ENCODE peak calls at places on chromosomes 5 and 9, in four cellular contexts. V is WTC11, A is mucosa of descending colon, M is glutamatergic neuron. O is an unnamed sample.
A peak's percentile ranks its signal among the peaks of the same experiment; 100 is the strongest.

GRCh38 chr9:134389659-134390058 is 63.4 kb downstream of the RXRA start:
- DNase-seq in V (no peak), M (peak; percentile 55), A (no peak), O (no peak)

GRCh38 chr9:34499101-34499500 is 23.7 kb downstream of the ENHO start:
- DNase-seq in V (no peak), A (no peak), M (no peak), O (no peak)

GRCh38 chr9:4038182-4038723 is 261.6 kb downstream of the GLIS3 start:
- DNase-seq in A (no peak), V (no peak), M (no peak), O (no peak)

GRCh38 chr5:150460781-150461180 is 11.2 kb upstream of the RPS14 start:
- DNase-seq in M (no peak), V (no peak), A (no peak), O (no peak)

GRCh38 chr5:126645132-126645531 is 44.4 kb downstream of the PHAX start:
- DNase-seq in V (no peak), M (no peak), A (no peak), O (no peak)

GRCh38 chr5:89849819-89850515 is 559.6 kb downstream of the CETN3 start:
- DNase-seq in A (no peak), M (no peak), V (peak; percentile 29), O (no peak)

GRCh38 chr9:109904666-109905065 is 124.7 kb downstream of the PALM2AKAP2 start:
- DNase-seq in M (no peak), V (no peak), A (no peak), O (no peak)

GRCh38 chr5:156475831-156476551 is 149.0 kb downstream of the SGCD start:
- DNase-seq in M (no peak), V (no peak), A (peak; percentile 16), O (peak; percentile 48)

GRCh38 chr5:129904102-129904666 is at the start of gene CHSY3:
- DNase-seq in M (peak; percentile 82), A (peak; percentile 80), V (peak; percentile 78), O (peak; percentile 88)

GRCh38 chr5:78760411-78761169 is 112.0 kb upstream of the LHFPL2 start:
- DNase-seq in A (no peak), V (no peak), M (no peak), O (no peak)

GRCh38 chr5:131795128-131795719 is 1.6 kb downstream of the FNIP1 start:
- DNase-seq in V (no peak), A (no peak), M (no peak), O (no peak)

GRCh38 chr9:25964239-25964638 is 286.0 kb upstream of the TUSC1 start:
- DNase-seq in A (peak; percentile 13), V (peak; percentile 40), M (peak; percentile 23), O (peak; percentile 53)

GRCh38 chr9:35659340-35659739 is 1.2 kb downstream of the CCDC107 start:
- DNase-seq in A (no peak), V (no peak), M (no peak), O (no peak)

GRCh38 chr5:13403351-13403750 is 541.1 kb downstream of the DNAH5 start:
- DNase-seq in M (no peak), V (no peak), A (no peak), O (no peak)

GRCh38 chr5:149685494-149685893 is 44.6 kb upstream of the PPARGC1B start:
- DNase-seq in V (no peak), M (no peak), A (no peak), O (no peak)

GRCh38 chr5:174811438-174811837 is 87.1 kb downstream of the MSX2 start:
- DNase-seq in M (no peak), A (no peak), V (no peak), O (no peak)

GRCh38 chr5:166302189-166302588 is 1989.3 kb upstream of the WWC1 start:
- DNase-seq in A (no peak), V (no peak), M (no peak), O (no peak)

GRCh38 chr9:98787766-98788335 is 8.5 kb downstream of the ANKS6 start:
- DNase-seq in M (no peak), V (no peak), A (no peak), O (no peak)

GRCh38 chr9:89752154-89752553 is 147.3 kb downstream of the GADD45G start:
- DNase-seq in M (no peak), V (no peak), A (no peak), O (no peak)

GRCh38 chr5:122499617-122500016 is 187.6 kb downstream of the SNCAIP start:
- DNase-seq in A (no peak), V (no peak), M (no peak), O (no peak)

GRCh38 chr5:83895860-83896259 is 175.2 kb upstream of the HAPLN1 start:
- DNase-seq in V (no peak), A (no peak), M (no peak), O (no peak)
- TF ChIP-seq CTCF in V (no peak), A (no peak), M (no peak), O (no peak)

DNA sequence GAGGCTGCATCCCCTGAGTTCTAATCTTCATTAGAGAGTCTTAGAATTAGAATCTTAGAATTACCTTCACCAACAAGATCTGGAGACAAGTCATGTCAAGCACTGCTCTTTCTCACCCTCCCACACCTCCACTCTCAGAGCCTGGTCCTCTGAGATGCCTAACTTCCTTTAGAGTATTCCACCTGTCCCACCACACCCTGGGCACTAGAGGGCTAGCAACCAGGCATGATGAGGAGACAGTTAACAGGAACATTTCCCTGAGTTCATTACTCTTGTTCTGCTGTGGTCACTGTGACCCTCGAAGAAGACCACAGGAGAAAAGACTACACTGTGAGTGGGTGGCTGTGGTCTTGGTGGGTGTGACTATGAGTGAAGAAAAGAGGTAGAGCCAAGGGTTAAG is 25.2 kb upstream of the MAP1B start:
- DNase-seq in M (no peak), V (no peak), A (no peak), O (no peak)
- TF ChIP-seq CTCF in M (no peak), V (no peak), A (no peak), O (peak; percentile 28)

GRCh38 chr9:132007371-132007701 is 72.3 kb downstream of the MED27 start:
- DNase-seq in V (no peak), M (no peak), A (no peak), O (no peak)

GRCh38 chr9:132003904-132004303 is 75.8 kb downstream of the MED27 start:
- DNase-seq in M (peak; percentile 77), V (no peak), A (no peak), O (no peak)

GRCh38 chr9:132006657-132007370 is 72.9 kb downstream of the MED27 start:
- DNase-seq in A (no peak), V (no peak), M (no peak), O (no peak)

GRCh38 chr9:132004323-132004722 is 75.3 kb downstream of the MED27 start:
- DNase-seq in A (no peak), V (no peak), M (no peak), O (no peak)

GRCh38 chr9:132005896-132006295 is 73.8 kb downstream of the MED27 start:
- DNase-seq in V (no peak), A (no peak), M (no peak), O (no peak)
- TF ChIP-seq CTCF in V (no peak), A (no peak), M (no peak), O (no peak)

DNA sequence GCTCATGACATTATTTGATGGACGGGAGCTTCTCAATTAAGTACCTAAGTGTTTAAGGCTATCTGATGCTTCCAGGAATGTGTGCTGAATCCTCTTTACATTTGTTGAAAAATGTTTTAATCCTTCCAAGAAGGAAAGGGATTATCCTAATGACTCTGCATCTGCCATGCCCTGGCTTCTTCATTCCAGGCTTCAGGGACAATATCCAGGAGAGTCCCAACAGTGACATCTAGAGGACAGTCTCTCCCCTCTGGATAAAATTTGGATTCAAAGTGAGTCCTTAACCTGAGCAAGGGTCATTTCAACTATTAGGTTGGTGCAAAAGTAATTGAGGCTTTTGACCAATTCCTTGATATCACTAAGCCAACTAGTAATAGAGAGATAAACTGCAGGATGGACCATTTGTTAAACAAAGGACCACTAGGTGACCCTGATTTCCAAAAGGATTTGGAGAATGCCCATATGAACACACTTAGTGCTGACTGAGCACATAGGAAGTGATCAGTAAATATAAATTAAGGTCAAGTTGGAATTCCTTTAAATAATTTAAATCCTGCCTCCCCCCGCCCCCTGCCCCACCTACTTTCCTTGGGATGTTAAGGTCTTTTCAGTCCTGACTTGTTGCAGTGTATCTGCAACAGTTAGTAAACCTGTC is 19.1 kb downstream of the TNFSF8 start:
- DNase-seq in M (no peak), A (peak; percentile 59), V (no peak), O (peak; percentile 78)
- TF ChIP-seq CTCF in M (peak; percentile 61), A (peak; percentile 27), V (no peak), O (peak; percentile 82)

GRCh38 chr5:102771435-102771834 is 16.3 kb downstream of the PAM start:
- DNase-seq in A (no peak), V (no peak), M (no peak), O (no peak)

GRCh38 chr5:102770803-102771202 is 15.7 kb downstream of the PAM start:
- DNase-seq in V (no peak), M (no peak), A (no peak), O (no peak)

GRCh38 chr5:102777099-102777498 is 22.0 kb downstream of the PAM start:
- DNase-seq in V (no peak), A (no peak), M (no peak), O (no peak)

GRCh38 chr5:102767864-102768263 is 12.8 kb downstream of the PAM start:
- DNase-seq in M (no peak), V (no peak), A (no peak), O (no peak)

GRCh38 chr5:102772273-102772672 is 17.2 kb downstream of the PAM start:
- DNase-seq in A (no peak), V (no peak), M (no peak), O (no peak)
- TF ChIP-seq CTCF in A (no peak), V (no peak), M (no peak), O (no peak)

GRCh38 chr5:139360384-139360783 is 18.7 kb downstream of the PAIP2 start:
- DNase-seq in V (no peak), M (no peak), A (no peak), O (no peak)
- TF ChIP-seq CTCF in V (no peak), M (no peak), A (no peak), O (no peak)

DNA sequence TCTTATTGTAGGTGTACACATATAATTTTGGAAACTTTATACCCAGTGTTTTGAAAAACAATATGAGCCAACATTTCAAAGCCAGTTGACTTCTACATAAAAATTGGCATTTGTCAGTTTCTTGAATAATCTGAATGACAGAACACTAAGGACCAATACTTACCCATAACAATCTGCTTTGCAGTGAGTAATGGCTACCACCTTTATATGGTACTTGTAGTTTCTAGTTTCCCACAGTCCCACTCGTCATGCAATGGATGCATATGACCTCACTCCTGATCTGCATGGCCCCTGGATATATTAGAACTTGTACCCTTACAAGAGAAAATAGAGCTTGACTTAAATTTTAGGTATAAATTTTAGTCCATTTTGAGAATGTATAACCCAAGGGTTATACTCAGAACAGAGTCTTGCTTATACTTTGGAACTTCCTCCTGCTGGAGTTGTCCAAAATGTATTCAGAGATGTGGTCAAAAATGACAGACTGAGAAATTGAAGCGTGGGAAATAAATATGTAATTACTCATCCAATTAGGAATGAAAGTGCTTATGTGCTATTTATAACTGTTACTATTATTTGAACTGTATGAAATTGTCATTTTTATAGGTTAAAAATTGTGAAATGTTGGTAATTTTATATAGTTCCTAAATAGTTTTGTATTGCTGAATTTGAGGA is 19.4 kb downstream of the XRCC4 start:
- DNase-seq in A (no peak), V (no peak), M (no peak), O (no peak)
- TF ChIP-seq CTCF in A (no peak), V (no peak), M (no peak), O (no peak)

O was measured in WERI-Rb-1.